ENCODE peak calls at places on chromosomes 4 and X, in seven cellular contexts. One of them, this sample, is unnamed.

GRCh38 chr4:182847956-182848450 is 69.2 kb downstream of the DCTD start:
- DNase-seq in HCT116: no peak
- DNase-seq in WTC11: no peak
- DNase-seq in mucosa of descending colon: no peak
- DNase-seq in CD4-positive, alpha-beta T cell: no peak
- DNase-seq in H9: no peak
- DNase-seq in esophagus squamous epithelium: no peak
- DNase-seq in this sample: no peak

GRCh38 chr4:83124079-83124780 is 9.7 kb upstream of the PLAC8 start:
- DNase-seq in mucosa of descending colon: no peak
- DNase-seq in CD4-positive, alpha-beta T cell: no peak
- DNase-seq in WTC11: no peak
- DNase-seq in esophagus squamous epithelium: no peak
- DNase-seq in H9: no peak
- DNase-seq in HCT116: no peak
- DNase-seq in this sample: no peak

GRCh38 chr4:184097240-184097619 is 120.4 kb downstream of the ENPP6 start:
- DNase-seq in CD4-positive, alpha-beta T cell: no peak
- DNase-seq in esophagus squamous epithelium: no peak
- DNase-seq in H9: peak
- DNase-seq in mucosa of descending colon: peak
- DNase-seq in WTC11: peak
- DNase-seq in HCT116: no peak
- DNase-seq in this sample: no peak

GRCh38 chr4:106418444-106418843 is 49.9 kb upstream of the GIMD1 start:
- DNase-seq in HCT116: no peak
- DNase-seq in esophagus squamous epithelium: no peak
- DNase-seq in WTC11: no peak
- DNase-seq in H9: no peak
- DNase-seq in CD4-positive, alpha-beta T cell: no peak
- DNase-seq in mucosa of descending colon: no peak
- DNase-seq in this sample: no peak

GRCh38 chrX:153647461-153648357 is 706 bp downstream of the DUSP9 start:
- DNase-seq in H9: peak
- DNase-seq in CD4-positive, alpha-beta T cell: no peak
- DNase-seq in mucosa of descending colon: peak
- DNase-seq in esophagus squamous epithelium: no peak
- DNase-seq in HCT116: no peak
- DNase-seq in WTC11: no peak
- DNase-seq in this sample: no peak

GRCh38 chrX:13937370-13938052 is 92.2 kb downstream of the GEMIN8 start:
- DNase-seq in H9: no peak
- DNase-seq in HCT116: no peak
- DNase-seq in mucosa of descending colon: no peak
- DNase-seq in WTC11: no peak
- DNase-seq in CD4-positive, alpha-beta T cell: no peak
- DNase-seq in esophagus squamous epithelium: no peak
- DNase-seq in this sample: no peak

GRCh38 chr4:11424000-11424399 is 4.7 kb downstream of the HS3ST1 start:
- DNase-seq in esophagus squamous epithelium: no peak
- DNase-seq in HCT116: no peak
- DNase-seq in CD4-positive, alpha-beta T cell: no peak
- DNase-seq in mucosa of descending colon: no peak
- DNase-seq in H9: peak
- DNase-seq in WTC11: peak
- DNase-seq in this sample: no peak

GRCh38 chr4:94758141-94758699 is 465 bp downstream of the BMPR1B start:
- DNase-seq in WTC11: peak
- DNase-seq in mucosa of descending colon: peak
- DNase-seq in HCT116: no peak
- DNase-seq in H9: peak
- DNase-seq in esophagus squamous epithelium: no peak
- DNase-seq in CD4-positive, alpha-beta T cell: no peak
- DNase-seq in this sample: peak

GRCh38 chrX:48487362-48487785 is 11.4 kb downstream of the FTSJ1 start:
- DNase-seq in CD4-positive, alpha-beta T cell: no peak
- DNase-seq in WTC11: no peak
- DNase-seq in esophagus squamous epithelium: no peak
- DNase-seq in mucosa of descending colon: no peak
- DNase-seq in H9: no peak
- DNase-seq in HCT116: peak
- DNase-seq in this sample: no peak

GRCh38 chr4:152165146-152165545 is 370.7 kb downstream of the FBXW7 start:
- DNase-seq in mucosa of descending colon: no peak
- DNase-seq in HCT116: no peak
- DNase-seq in H9: peak
- DNase-seq in WTC11: no peak
- DNase-seq in esophagus squamous epithelium: no peak
- DNase-seq in CD4-positive, alpha-beta T cell: no peak
- DNase-seq in this sample: no peak

GRCh38 chr4:184645904-184646610 is 3.2 kb downstream of the CASP3 start:
- DNase-seq in esophagus squamous epithelium: no peak
- DNase-seq in H9: no peak
- DNase-seq in HCT116: no peak
- DNase-seq in mucosa of descending colon: no peak
- DNase-seq in CD4-positive, alpha-beta T cell: no peak
- DNase-seq in WTC11: no peak
- DNase-seq in this sample: no peak

GRCh38 chr4:33262809-33263208 is 2542.6 kb downstream of the PCDH7 start:
- DNase-seq in esophagus squamous epithelium: no peak
- DNase-seq in CD4-positive, alpha-beta T cell: no peak
- DNase-seq in mucosa of descending colon: no peak
- DNase-seq in HCT116: no peak
- DNase-seq in WTC11: no peak
- DNase-seq in H9: no peak
- DNase-seq in this sample: no peak

GRCh38 chr4:100738388-100739165 is 220.8 kb upstream of the EMCN start:
- DNase-seq in esophagus squamous epithelium: no peak
- DNase-seq in mucosa of descending colon: no peak
- DNase-seq in CD4-positive, alpha-beta T cell: no peak
- DNase-seq in WTC11: no peak
- DNase-seq in HCT116: peak
- DNase-seq in H9: no peak
- DNase-seq in this sample: no peak

GRCh38 chr4:74018116-74018515 is 19.6 kb upstream of the CXCL5 start:
- DNase-seq in H9: no peak
- DNase-seq in HCT116: no peak
- DNase-seq in CD4-positive, alpha-beta T cell: no peak
- DNase-seq in mucosa of descending colon: no peak
- DNase-seq in WTC11: no peak
- DNase-seq in esophagus squamous epithelium: no peak
- DNase-seq in this sample: no peak

GRCh38 chr4:15649914-15650545 is 5.1 kb downstream of the FBXL5 start:
- DNase-seq in WTC11: peak
- DNase-seq in H9: peak
- DNase-seq in HCT116: peak
- DNase-seq in esophagus squamous epithelium: no peak
- DNase-seq in CD4-positive, alpha-beta T cell: peak
- DNase-seq in mucosa of descending colon: no peak
- DNase-seq in this sample: peak

GRCh38 chrX:19627081-19627480 is 111.8 kb upstream of the MAP3K15 start:
- DNase-seq in CD4-positive, alpha-beta T cell: no peak
- DNase-seq in esophagus squamous epithelium: no peak
- DNase-seq in HCT116: no peak
- DNase-seq in mucosa of descending colon: no peak
- DNase-seq in WTC11: no peak
- DNase-seq in H9: no peak
- DNase-seq in this sample: no peak

GRCh38 chr4:55871299-55871800 is 17.9 kb downstream of the EXOC1 start:
- DNase-seq in WTC11: no peak
- DNase-seq in esophagus squamous epithelium: no peak
- DNase-seq in mucosa of descending colon: no peak
- DNase-seq in HCT116: no peak
- DNase-seq in H9: no peak
- DNase-seq in CD4-positive, alpha-beta T cell: no peak
- DNase-seq in this sample: no peak
- TF ChIP-seq CTCF in WTC11: no peak
- TF ChIP-seq CTCF in esophagus squamous epithelium: no peak
- TF ChIP-seq CTCF in mucosa of descending colon: no peak
- TF ChIP-seq CTCF in HCT116: no peak
- TF ChIP-seq CTCF in H9: no peak
- TF ChIP-seq CTCF in CD4-positive, alpha-beta T cell: no peak
- TF ChIP-seq CTCF in this sample: no peak

GRCh38 chr4:848307-848691 is 22.4 kb upstream of the CPLX1 start:
- DNase-seq in WTC11: no peak
- DNase-seq in CD4-positive, alpha-beta T cell: no peak
- DNase-seq in H9: no peak
- DNase-seq in mucosa of descending colon: peak
- DNase-seq in esophagus squamous epithelium: no peak
- DNase-seq in HCT116: no peak
- DNase-seq in this sample: peak

GRCh38 chr4:850323-850945 is 24.5 kb upstream of the CPLX1 start:
- DNase-seq in CD4-positive, alpha-beta T cell: no peak
- DNase-seq in mucosa of descending colon: peak
- DNase-seq in HCT116: no peak
- DNase-seq in esophagus squamous epithelium: no peak
- DNase-seq in WTC11: no peak
- DNase-seq in H9: no peak
- DNase-seq in this sample: peak

GRCh38 chr4:851701-852430 is 25.9 kb upstream of the CPLX1 start:
- DNase-seq in H9: no peak
- DNase-seq in esophagus squamous epithelium: no peak
- DNase-seq in CD4-positive, alpha-beta T cell: no peak
- DNase-seq in mucosa of descending colon: peak
- DNase-seq in HCT116: no peak
- DNase-seq in WTC11: no peak
- DNase-seq in this sample: peak

GRCh38 chr4:849478-850175 is 23.7 kb upstream of the CPLX1 start:
- DNase-seq in mucosa of descending colon: peak
- DNase-seq in WTC11: no peak
- DNase-seq in H9: no peak
- DNase-seq in esophagus squamous epithelium: no peak
- DNase-seq in CD4-positive, alpha-beta T cell: no peak
- DNase-seq in HCT116: no peak
- DNase-seq in this sample: peak

GRCh38 chr4:848803-849477 is 23.0 kb upstream of the CPLX1 start:
- DNase-seq in mucosa of descending colon: peak
- DNase-seq in esophagus squamous epithelium: no peak
- DNase-seq in WTC11: no peak
- DNase-seq in CD4-positive, alpha-beta T cell: no peak
- DNase-seq in H9: no peak
- DNase-seq in HCT116: no peak
- DNase-seq in this sample: peak
- TF ChIP-seq CTCF in mucosa of descending colon: no peak
- TF ChIP-seq CTCF in esophagus squamous epithelium: no peak
- TF ChIP-seq CTCF in WTC11: no peak
- TF ChIP-seq CTCF in CD4-positive, alpha-beta T cell: no peak
- TF ChIP-seq CTCF in H9: no peak
- TF ChIP-seq CTCF in HCT116: no peak
- TF ChIP-seq CTCF in this sample: no peak

DNA sequence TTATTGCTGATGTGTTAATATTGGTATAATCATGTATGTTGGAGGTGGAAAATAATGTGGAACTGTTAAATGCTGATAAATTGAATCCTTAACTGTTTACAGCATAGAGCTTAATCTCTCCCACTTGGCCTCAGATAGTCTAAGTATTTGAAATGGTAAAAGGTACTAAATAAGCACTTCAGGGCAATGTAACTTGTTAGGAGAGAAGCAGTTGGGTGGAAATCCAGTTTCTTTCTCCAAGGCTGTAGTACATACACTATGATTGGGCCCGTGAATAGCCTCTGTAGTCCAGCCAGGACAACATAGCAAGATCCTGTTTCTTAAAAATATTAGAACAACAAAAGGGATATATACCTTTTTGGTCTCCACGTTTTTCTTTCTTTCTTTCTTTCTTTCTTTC is 39.7 kb downstream of the NUDT9 start:
- DNase-seq in WTC11: no peak
- DNase-seq in HCT116: no peak
- DNase-seq in mucosa of descending colon: no peak
- DNase-seq in CD4-positive, alpha-beta T cell: no peak
- DNase-seq in H9: no peak
- DNase-seq in esophagus squamous epithelium: no peak
- DNase-seq in this sample: no peak
- TF ChIP-seq CTCF in WTC11: no peak
- TF ChIP-seq CTCF in HCT116: no peak
- TF ChIP-seq CTCF in mucosa of descending colon: no peak
- TF ChIP-seq CTCF in CD4-positive, alpha-beta T cell: no peak
- TF ChIP-seq CTCF in H9: no peak
- TF ChIP-seq CTCF in esophagus squamous epithelium: no peak
- TF ChIP-seq CTCF in this sample: no peak

GRCh38 chr4:76981649-76982048 is 32.1 kb downstream of the SEPTIN11 start:
- DNase-seq in WTC11: no peak
- DNase-seq in mucosa of descending colon: no peak
- DNase-seq in H9: no peak
- DNase-seq in CD4-positive, alpha-beta T cell: no peak
- DNase-seq in HCT116: no peak
- DNase-seq in esophagus squamous epithelium: no peak
- DNase-seq in this sample: no peak

GRCh38 chr4:76984127-76984526 is 34.6 kb downstream of the SEPTIN11 start:
- DNase-seq in WTC11: no peak
- DNase-seq in mucosa of descending colon: no peak
- DNase-seq in esophagus squamous epithelium: no peak
- DNase-seq in CD4-positive, alpha-beta T cell: no peak
- DNase-seq in HCT116: no peak
- DNase-seq in H9: no peak
- DNase-seq in this sample: no peak

GRCh38 chr4:76984788-76985211 is 35.2 kb downstream of the SEPTIN11 start:
- DNase-seq in WTC11: no peak
- DNase-seq in HCT116: no peak
- DNase-seq in CD4-positive, alpha-beta T cell: no peak
- DNase-seq in mucosa of descending colon: no peak
- DNase-seq in esophagus squamous epithelium: peak
- DNase-seq in H9: no peak
- DNase-seq in this sample: no peak

GRCh38 chr4:76980280-76980679 is 30.7 kb downstream of the SEPTIN11 start:
- DNase-seq in esophagus squamous epithelium: no peak
- DNase-seq in H9: no peak
- DNase-seq in WTC11: no peak
- DNase-seq in CD4-positive, alpha-beta T cell: no peak
- DNase-seq in HCT116: no peak
- DNase-seq in mucosa of descending colon: no peak
- DNase-seq in this sample: no peak

DNA sequence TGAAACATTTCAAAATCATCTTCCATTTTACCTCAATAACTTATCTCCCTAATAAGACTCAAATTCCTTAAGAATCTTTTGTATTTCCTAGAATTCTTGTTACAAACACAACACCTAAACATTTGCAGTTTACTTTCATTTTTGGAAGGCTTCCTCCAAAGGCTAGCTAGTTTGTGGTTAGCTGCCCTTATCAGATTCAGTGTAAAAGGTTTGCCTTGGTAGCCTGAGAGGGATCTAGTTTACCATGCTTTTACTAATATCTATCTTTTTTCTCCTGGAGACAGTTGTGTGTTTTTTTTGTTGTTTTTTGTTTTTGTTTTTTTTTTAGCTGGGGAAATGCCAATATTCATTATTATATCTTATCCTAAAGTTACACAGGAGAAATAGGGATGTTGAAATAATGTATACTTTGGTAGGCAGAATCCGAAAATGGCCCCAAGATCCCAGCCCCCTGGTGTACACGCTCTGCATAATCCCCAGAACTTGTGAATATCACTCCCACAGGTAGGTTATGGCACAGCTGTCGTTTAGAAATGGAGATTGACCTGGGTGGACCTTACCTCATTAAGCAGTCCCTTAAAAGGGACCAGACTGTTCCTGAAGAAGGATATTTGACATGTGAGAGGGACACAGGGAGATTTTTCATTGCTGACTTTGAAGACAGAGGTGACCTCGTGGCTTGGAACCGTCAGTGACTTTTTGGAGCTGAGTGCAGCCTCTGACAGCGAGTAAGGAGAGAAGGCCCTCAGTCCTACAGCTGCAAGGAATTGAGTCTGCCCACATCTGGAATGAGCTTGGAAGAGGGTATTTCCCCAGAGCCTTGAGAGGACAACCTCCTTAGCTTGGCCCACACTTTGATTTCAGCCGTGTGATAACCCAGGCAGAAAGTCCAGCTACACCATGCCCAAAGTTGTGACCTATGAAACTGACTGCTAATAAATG is 33.4 kb downstream of the SEPTIN11 start:
- DNase-seq in WTC11: no peak
- DNase-seq in CD4-positive, alpha-beta T cell: no peak
- DNase-seq in mucosa of descending colon: no peak
- DNase-seq in HCT116: no peak
- DNase-seq in H9: no peak
- DNase-seq in esophagus squamous epithelium: no peak
- DNase-seq in this sample: no peak
- TF ChIP-seq CTCF in WTC11: no peak
- TF ChIP-seq CTCF in CD4-positive, alpha-beta T cell: no peak
- TF ChIP-seq CTCF in mucosa of descending colon: no peak
- TF ChIP-seq CTCF in HCT116: no peak
- TF ChIP-seq CTCF in H9: peak
- TF ChIP-seq CTCF in esophagus squamous epithelium: no peak
- TF ChIP-seq CTCF in this sample: peak

This sample was measured in glutamatergic neuron.